ENCODE peak calls at places on chromosomes 5 and 9, in seven cellular contexts. I is lower leg skin, B is K562, V is AG04450, O is retinal pigment epithelial cell, K is OCI-LY7, E is stomach. T is an unnamed sample.

GRCh38 chr5:33315170-33315569 is 125.6 kb upstream of the TARS1 start:
- DNase-seq in K (no peak), B (no peak), O (no peak), V (no peak), I (no peak), E (no peak), T (no peak)

GRCh38 chr9:99092643-99093491 is 12.0 kb upstream of the TGFBR1 start:
- DNase-seq in I (no peak), V (no peak), E (no peak), B (peak; percentile 35), O (no peak), K (no peak), T (no peak)

GRCh38 chr5:105684799-105685198 is 1985.9 kb downstream of the EFNA5 start:
- DNase-seq in I (no peak), V (no peak), O (peak; percentile 33), B (no peak), K (no peak), E (no peak), T (no peak)

GRCh38 chr9:129914051-129914450 is 78.8 kb downstream of the USP20 start:
- DNase-seq in V (no peak), B (no peak), O (no peak), I (no peak), K (no peak), E (no peak), T (no peak)

GRCh38 chr9:18478517-18479361 is 4.8 kb downstream of the ADAMTSL1 start:
- DNase-seq in K (no peak), E (no peak), B (no peak), I (no peak), O (no peak), V (no peak), T (no peak)

GRCh38 chr9:33289501-33289900 is 815 bp upstream of the NFX1 start:
- DNase-seq in K (no peak), E (no peak), O (no peak), I (peak; percentile 26), B (no peak), V (no peak), T (no peak)

GRCh38 chr5:96012399-96012798 is 50.7 kb upstream of the ELL2 start:
- DNase-seq in B (no peak), E (no peak), V (no peak), K (no peak), I (no peak), O (no peak), T (no peak)

GRCh38 chr5:136047858-136048257 is 19.1 kb downstream of the TGFBI start:
- DNase-seq in K (no peak), V (no peak), E (no peak), O (no peak), I (no peak), B (no peak), T (no peak)

GRCh38 chr9:32899181-32899580 is 102.2 kb downstream of the APTX start:
- DNase-seq in K (no peak), E (no peak), O (no peak), I (no peak), B (no peak), V (no peak), T (no peak)

GRCh38 chr9:125649315-125649714 is 57.7 kb downstream of the MAPKAP1 start:
- DNase-seq in B (no peak), K (no peak), V (no peak), I (no peak), E (no peak), O (no peak), T (no peak)

GRCh38 chr9:136412912-136413420 is 2.5 kb downstream of the PMPCA start:
- DNase-seq in B (peak; percentile 40), K (no peak), V (no peak), O (no peak), I (no peak), E (no peak), T (no peak)

GRCh38 chr5:149857499-149857898 is 87.1 kb downstream of the PDE6A start:
- DNase-seq in O (peak; percentile 17), B (no peak), I (peak; percentile 81), E (peak; percentile 79), V (no peak), K (no peak), T (peak; percentile 96)

GRCh38 chr9:126125577-126125976 is 201.1 kb upstream of the MVB12B start:
- DNase-seq in E (no peak), I (no peak), B (no peak), K (no peak), O (no peak), V (no peak), T (no peak)

GRCh38 chr5:88761269-88761880 is 121.6 kb downstream of the MEF2C start:
- DNase-seq in O (no peak), V (no peak), B (no peak), E (no peak), I (no peak), K (no peak), T (no peak)

GRCh38 chr9:121776739-121777637 is 125.6 kb downstream of the DAB2IP start:
- DNase-seq in V (no peak), O (no peak), B (no peak), E (peak; percentile 18), I (no peak), K (no peak), T (no peak)

GRCh38 chr5:131774652-131775367 is 22.0 kb downstream of the FNIP1 start:
- DNase-seq in B (no peak), E (no peak), V (no peak), K (no peak), I (no peak), O (no peak), T (no peak)

GRCh38 chr9:125961037-125961436 is 213.9 kb downstream of the PBX3 start:
- DNase-seq in B (no peak), K (no peak), E (no peak), I (no peak), O (no peak), V (no peak), T (no peak)

GRCh38 chr9:84277646-84278045 is 62.9 kb downstream of the SLC28A3 start:
- DNase-seq in E (no peak), I (no peak), O (no peak), K (no peak), B (no peak), V (no peak), T (no peak)

GRCh38 chr9:129392093-129392541 is 214.1 kb upstream of the IER5L start:
- DNase-seq in V (no peak), O (no peak), K (no peak), B (no peak), I (no peak), E (no peak), T (peak; percentile 16)

GRCh38 chr5:32587067-32587551 is 1.8 kb downstream of the SUB1 start:
- DNase-seq in K (no peak), O (no peak), B (no peak), E (no peak), V (no peak), I (no peak), T (no peak)

GRCh38 chr5:1830571-1831228 is 29.5 kb downstream of the NDUFS6 start:
- DNase-seq in O (no peak), K (no peak), B (no peak), V (no peak), I (no peak), E (no peak), T (no peak)

GRCh38 chr9:86353591-86354047 is 591 bp downstream of the TUT7 start:
- DNase-seq in O (no peak), K (peak; percentile 49), V (no peak), I (no peak), B (no peak), E (peak; percentile 60), T (peak; percentile 65)

GRCh38 chr9:134063876-134064450 is 3.9 kb downstream of the BRD3 start:
- DNase-seq in O (no peak), K (no peak), V (no peak), B (no peak), I (no peak), E (peak; percentile 13), T (no peak)

GRCh38 chr9:116096853-116097252 is 56.7 kb upstream of the PAPPA start:
- DNase-seq in O (no peak), I (no peak), K (no peak), E (no peak), V (no peak), B (no peak), T (no peak)

GRCh38 chr9:89436963-89437625 is 60.8 kb downstream of the SEMA4D start:
- DNase-seq in O (no peak), V (no peak), K (peak; percentile 74), E (peak; percentile 84), I (no peak), B (no peak), T (peak; percentile 79)

GRCh38 chr5:59582746-59583145 is 310.8 kb downstream of the PDE4D start:
- DNase-seq in O (no peak), K (no peak), I (no peak), V (no peak), E (no peak), B (no peak), T (no peak)
- H3K4me3 ChIP-seq in O (no peak overlapping the region), K (no peak overlapping the region), I (no peak overlapping the region), V (no peak overlapping the region), E (no peak overlapping the region), B (no peak overlapping the region), T (no peak overlapping the region)

GRCh38 chr5:170426149-170426767 is 37.1 kb upstream of the KCNMB1 start:
- DNase-seq in B (peak; percentile 20), O (no peak), I (no peak), K (peak; percentile 10), E (no peak), V (no peak), T (no peak)
- TF ChIP-seq CTCF in B (peak; percentile 13), O (no peak), I (no peak), K (peak; percentile 75), E (no peak), V (no peak), T (no peak)

GRCh38 chr5:152942633-152943336 is 537.7 kb upstream of the NMUR2 start:
- DNase-seq in I (no peak), K (no peak), O (no peak), E (no peak), B (no peak), V (no peak), T (no peak)
- H3K4me3 ChIP-seq in I (no peak overlapping the region), K (no peak overlapping the region), O (no peak overlapping the region), E (no peak overlapping the region), B (no peak overlapping the region), V (no peak overlapping the region), T (no peak overlapping the region)

GRCh38 chr5:7894860-7895259 is 25.9 kb downstream of the MTRR start:
- DNase-seq in V (no peak), I (no peak), O (no peak), E (no peak), B (no peak), K (no peak), T (no peak)

GRCh38 chr5:7894439-7894838 is 25.5 kb downstream of the MTRR start:
- DNase-seq in B (no peak), E (no peak), O (no peak), V (no peak), I (no peak), K (no peak), T (no peak)

GRCh38 chr5:7902201-7902600 is 33.3 kb downstream of the MTRR start:
- DNase-seq in I (no peak), O (no peak), B (no peak), E (no peak), V (no peak), K (no peak), T (no peak)

DNA sequence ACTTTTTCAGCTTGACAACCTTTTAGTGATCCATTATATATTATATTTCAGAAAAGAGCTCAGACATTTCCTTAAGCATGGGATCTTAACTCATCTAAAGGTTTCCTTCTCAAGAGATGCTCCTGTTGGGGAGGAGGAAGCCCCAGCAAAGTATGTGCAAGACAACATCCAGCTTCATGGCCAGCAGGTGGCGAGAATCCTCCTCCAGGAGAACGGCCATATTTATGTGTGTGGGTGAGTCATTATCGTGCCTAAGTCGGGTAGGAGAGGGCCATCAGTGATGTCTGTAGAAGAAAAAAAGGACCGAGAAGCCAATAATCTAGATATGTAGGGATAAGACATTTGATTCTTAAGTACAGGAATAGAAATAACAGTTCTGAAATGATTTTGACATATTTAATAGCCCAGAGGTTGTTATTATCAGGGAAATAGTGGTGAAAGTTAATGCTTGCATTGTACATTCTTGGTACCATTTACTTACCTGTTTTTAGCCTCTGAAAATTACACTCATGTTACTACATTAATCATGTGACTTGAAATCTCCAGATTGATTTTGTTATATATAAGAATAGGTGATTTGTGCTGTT is 28.2 kb downstream of the MTRR start:
- DNase-seq in I (no peak), K (no peak), O (no peak), V (no peak), E (no peak), B (peak; percentile 53), T (no peak)
- TF ChIP-seq CTCF in I (no peak), K (peak; percentile 67), O (peak; percentile 48), V (peak; percentile 54), E (no peak), B (peak; percentile 54), T (no peak)